ENCODE peak calls at places on chromosome 16, in five cellular contexts. B is A549, Z is Peyer's patch, C is lower leg skin, S is esophagus squamous epithelium. J is an unnamed sample.

GRCh38 chr16:78784773-78785172 is 685.3 kb downstream of the WWOX start:
- DNase-seq in B (no peak), Z (no peak), C (no peak), S (no peak), J (no peak)

GRCh38 chr16:67216612-67217490 is 10.1 kb upstream of the TMEM208 start:
- DNase-seq in B (no peak), Z (no peak), C (no peak), S (no peak), J (no peak)

GRCh38 chr16:77916111-77916510 is 106.2 kb upstream of the CLEC3A start:
- DNase-seq in B (no peak), Z (no peak), C (no peak), S (no peak), J (no peak)

GRCh38 chr16:89248196-89249005 is 30.9 kb downstream of the ZNF778 start:
- DNase-seq in B (no peak), Z (no peak), C (no peak), S (no peak), J (no peak)

GRCh38 chr16:54712866-54713265 is 217.8 kb upstream of the IRX5 start:
- DNase-seq in B (no peak), Z (no peak), C (no peak), S (no peak), J (no peak)

GRCh38 chr16:88377961-88378360 is 4.8 kb upstream of the ZNF469 start:
- DNase-seq in B (no peak), Z (no peak), C (no peak), S (no peak), J (no peak)

GRCh38 chr16:49496656-49497055 is 123.1 kb downstream of the C16orf78 start:
- DNase-seq in B (no peak), Z (peak), C (no peak), S (no peak), J (no peak)

GRCh38 chr16:47855431-47855830 is 300.4 kb downstream of the ABCC12 start:
- DNase-seq in B (no peak), Z (no peak), C (no peak), S (no peak), J (no peak)

GRCh38 chr16:17369441-17369951 is 101.3 kb downstream of the XYLT1 start:
- DNase-seq in B (no peak), Z (peak), C (peak), S (peak), J (no peak)

GRCh38 chr16:70644763-70645597 is 1.4 kb upstream of the IL34 start:
- DNase-seq in B (no peak), Z (no peak), C (no peak), S (no peak), J (no peak)

GRCh38 chr16:79786389-79786788 is 185.9 kb upstream of the MAF start:
- DNase-seq in B (no peak), Z (no peak), C (no peak), S (no peak), J (no peak)

GRCh38 chr16:22784690-22785214 is 29.2 kb upstream of the HS3ST2 start:
- DNase-seq in B (no peak), Z (no peak), C (no peak), S (no peak), J (no peak)

GRCh38 chr16:17271687-17272086 is 199.1 kb downstream of the XYLT1 start:
- DNase-seq in B (no peak), Z (no peak), C (no peak), S (no peak), J (no peak)

GRCh38 chr16:73022534-73022933 is 25.4 kb downstream of the ZFHX3 start:
- DNase-seq in B (no peak), Z (no peak), C (no peak), S (no peak), J (no peak)

GRCh38 chr16:30893744-30894539 is at the start of gene BCL7C:
- DNase-seq in B (peak), Z (peak), C (peak), S (peak), J (peak)
- TF ChIP-seq POLR2A in B (peak), Z (no peak), C (no peak), S (peak), J (peak)

DNA sequence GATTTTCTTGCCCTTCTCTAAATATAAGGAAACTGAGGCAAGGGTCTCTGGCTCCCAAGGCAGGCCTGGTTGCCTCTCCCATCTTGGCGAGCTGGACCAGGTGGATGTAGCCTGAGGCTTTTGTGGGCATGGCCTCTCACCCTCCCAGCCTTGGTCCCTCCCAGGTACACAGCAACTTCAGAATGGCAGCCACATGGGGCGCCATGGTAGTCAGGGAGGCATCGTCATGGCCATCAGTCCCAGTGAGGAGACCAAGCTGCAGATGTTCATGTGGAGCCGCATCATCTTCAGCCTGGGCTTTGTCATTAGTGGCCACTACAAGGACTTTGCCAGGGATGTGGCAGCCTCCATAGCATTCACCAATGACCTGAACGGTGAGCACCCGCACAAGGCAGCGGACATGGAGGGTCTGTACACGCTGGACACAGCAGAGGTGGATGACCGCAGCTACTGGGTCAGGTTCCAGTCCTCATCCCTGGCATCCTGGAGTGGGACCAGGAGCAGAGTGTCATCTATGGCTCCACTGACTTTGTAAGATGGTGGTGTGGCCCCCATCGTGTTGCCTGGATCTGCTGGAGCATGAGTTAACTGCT is 165.8 kb upstream of the ZNF267 start:
- DNase-seq in B (no peak), Z (no peak), C (no peak), S (no peak), J (no peak)
- TF ChIP-seq POLR2A in B (no peak), Z (no peak), C (no peak), S (no peak), J (no peak)

GRCh38 chr16:10297341-10298006 is 88.4 kb upstream of the ATF7IP2 start:
- DNase-seq in B (no peak), Z (peak), C (no peak), S (no peak), J (no peak)
- TF ChIP-seq POLR2A in B (no peak), Z (no peak), C (no peak), S (no peak), J (no peak)

DNA sequence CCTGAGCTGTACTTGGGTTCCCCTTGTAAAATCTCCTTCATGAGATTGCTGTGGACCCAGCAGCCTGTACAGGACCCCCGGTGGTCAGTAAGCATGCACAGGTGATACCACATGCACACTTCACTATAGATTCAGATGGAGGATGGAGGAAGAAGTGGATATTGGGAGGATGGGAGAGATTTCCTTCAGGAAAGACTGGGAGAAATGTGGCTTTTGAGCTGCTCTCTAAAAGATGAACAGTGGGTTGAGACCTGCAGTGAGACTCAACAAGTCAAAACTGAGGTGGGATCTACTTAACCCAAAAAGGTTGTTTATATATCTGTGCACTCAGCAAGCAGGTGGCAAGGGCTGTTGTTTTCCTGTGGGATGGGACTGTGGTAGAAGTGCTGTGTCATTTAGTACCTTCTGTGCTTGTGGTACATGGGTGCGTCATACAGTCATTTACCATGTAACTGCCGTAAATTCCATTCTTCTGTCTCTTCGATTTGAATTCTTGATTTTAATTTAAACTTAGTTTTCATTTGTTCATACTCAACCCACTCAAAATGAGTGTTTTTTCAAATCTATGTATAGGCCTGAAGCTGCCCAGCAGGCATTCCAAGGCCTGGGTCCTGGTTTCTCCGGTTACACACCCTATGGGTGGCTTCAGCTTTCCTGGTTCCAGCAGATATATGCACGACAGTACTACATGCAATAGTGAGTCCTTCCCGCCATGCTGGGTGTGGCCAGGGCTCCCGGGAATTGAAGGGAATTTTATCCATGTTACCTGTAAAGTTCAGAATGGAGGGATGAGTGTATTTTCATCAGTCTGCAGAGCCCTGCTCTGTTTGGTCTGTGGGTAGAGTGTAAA is 6.9 kb downstream of the HERPUD1 start:
- DNase-seq in B (no peak), Z (peak), C (no peak), S (no peak), J (no peak)
- TF ChIP-seq POLR2A in B (no peak), Z (no peak), C (no peak), S (no peak), J (no peak)

GRCh38 chr16:81494888-81495287 is 50.3 kb downstream of the CMIP start:
- DNase-seq in B (no peak), Z (no peak), C (no peak), S (no peak), J (no peak)

GRCh38 chr16:81492307-81492706 is 47.7 kb downstream of the CMIP start:
- DNase-seq in B (no peak), Z (no peak), C (no peak), S (no peak), J (no peak)

GRCh38 chr16:81494434-81494806 is 49.8 kb downstream of the CMIP start:
- DNase-seq in B (no peak), Z (no peak), C (no peak), S (no peak), J (no peak)

GRCh38 chr16:81492965-81493754 is 48.6 kb downstream of the CMIP start:
- DNase-seq in B (no peak), Z (no peak), C (no peak), S (no peak), J (no peak)

DNA sequence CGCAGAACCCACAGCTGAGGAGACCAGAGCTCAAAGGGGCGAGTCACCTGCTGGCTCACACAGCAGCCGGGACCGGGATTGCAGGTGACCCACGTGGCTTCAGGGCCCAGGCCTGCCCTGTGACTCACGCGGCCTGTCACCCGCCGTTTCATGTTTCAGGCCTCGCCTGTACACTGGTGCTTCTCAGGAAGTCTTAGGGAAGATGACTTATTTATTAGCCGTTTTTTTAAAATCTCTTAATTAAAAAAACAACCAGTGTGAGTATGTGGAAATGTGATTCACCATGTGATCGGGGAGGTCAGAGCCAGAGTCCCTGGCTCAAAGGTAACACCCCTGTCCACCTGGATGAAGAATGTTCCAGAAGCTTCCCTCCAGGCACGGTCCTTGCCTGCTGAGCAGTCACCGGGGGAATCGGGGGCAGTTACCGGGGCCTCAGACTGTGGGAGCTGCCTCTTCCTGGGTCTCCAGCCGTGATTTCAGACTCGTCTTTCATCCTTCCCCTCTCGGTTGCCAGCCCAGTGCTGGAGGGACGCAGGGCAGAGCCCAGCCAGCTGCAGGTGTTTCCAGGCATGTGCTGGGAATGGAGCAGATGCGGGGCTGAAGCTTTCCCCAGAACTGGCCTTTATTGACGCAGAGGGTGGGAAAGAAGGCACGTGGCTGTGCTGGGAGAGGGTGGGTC is 49.3 kb downstream of the CMIP start:
- DNase-seq in B (peak), Z (peak), C (peak), S (no peak), J (peak)
- TF ChIP-seq POLR2A in B (no peak), Z (no peak), C (no peak), S (no peak), J (no peak)

GRCh38 chr16:68991075-68991474 is 114.4 kb upstream of the HAS3 start:
- DNase-seq in B (no peak), Z (no peak), C (no peak), S (no peak), J (no peak)
- TF ChIP-seq POLR2A in B (no peak), Z (no peak), C (no peak), S (no peak), J (no peak)

GRCh38 chr16:56936950-56937349 is 5.0 kb downstream of the HERPUD1 start:
- DNase-seq in B (no peak), Z (no peak), C (no peak), S (no peak), J (no peak)
- TF ChIP-seq POLR2A in B (no peak), Z (no peak), C (no peak), S (no peak), J (no peak)

GRCh38 chr16:1825864-1826690 is 548 bp downstream of the HAGH start:
- DNase-seq in B (peak), Z (peak), C (no peak), S (no peak), J (peak)

GRCh38 chr16:1825381-1825863 is 1.2 kb downstream of the HAGH start:
- DNase-seq in B (no peak), Z (no peak), C (no peak), S (no peak), J (no peak)

GRCh38 chr16:1823821-1824220 is 2.8 kb downstream of the HAGH start:
- DNase-seq in B (peak), Z (peak), C (no peak), S (no peak), J (peak)

GRCh38 chr16:1828645-1829410 is 1.8 kb downstream of the FAHD1 start:
- DNase-seq in B (no peak), Z (peak), C (no peak), S (no peak), J (no peak)

GRCh38 chr16:1826691-1827573 is at the start of the genes FAHD1 and HAGH:
- DNase-seq in B (peak), Z (peak), C (peak), S (peak), J (peak)
- TF ChIP-seq POLR2A in B (peak), Z (peak), C (no peak), S (no peak), J (peak)

GRCh38 chr16:84303516-84303915 is 8.8 kb downstream of the WFDC1 start:
- DNase-seq in B (no peak), Z (no peak), C (no peak), S (no peak), J (no peak)
- TF ChIP-seq POLR2A in B (no peak), Z (no peak), C (no peak), S (no peak), J (no peak)